ENCODE peak calls at places on chromosomes 4 and X, in four cellular contexts. H, T, I and N are unnamed samples.

GRCh38 chr4:187666634-187667033 is 328.9 kb upstream of the ZFP42 start:
- DNase-seq in H (no peak), T (no peak), I (no peak), N (no peak)

GRCh38 chr4:183838987-183839712 is 66.0 kb upstream of the STOX2 start:
- DNase-seq in H (no peak), T (no peak), I (no peak), N (no peak)

GRCh38 chr4:2359591-2360390 is 58.7 kb downstream of the ZFYVE28 start:
- DNase-seq in H (no peak), T (no peak), I (no peak), N (no peak)

GRCh38 chr4:173167793-173168395 is 717 bp upstream of the GALNT7 start:
- DNase-seq in H (peak), T (peak), I (peak), N (peak)

GRCh38 chr4:184457530-184458249 is 16.7 kb downstream of the IRF2 start:
- DNase-seq in H (no peak), T (no peak), I (no peak), N (no peak)

GRCh38 chrX:111282991-111283390 is 12.7 kb upstream of the CAPN6 start:
- DNase-seq in H (no peak), T (no peak), I (no peak), N (no peak)

GRCh38 chr4:2080429-2081300 is 21.5 kb downstream of the NAT8L start:
- DNase-seq in H (peak), T (no peak), I (no peak), N (no peak)

GRCh38 chr4:121777625-121778024 is 12.7 kb upstream of the SMIM43 start:
- DNase-seq in H (no peak), T (no peak), I (no peak), N (no peak)

GRCh38 chrX:115892056-115892708 is 278.4 kb upstream of the AGTR2 start:
- DNase-seq in H (no peak), T (no peak), I (no peak), N (no peak)

GRCh38 chrX:69618803-69619202 is 2.9 kb downstream of the EDA start:
- DNase-seq in H (no peak), T (no peak), I (no peak), N (no peak)

GRCh38 chr4:5992171-5993062 is 25.8 kb downstream of the C4orf50 start:
- DNase-seq in H (no peak), T (no peak), I (no peak), N (no peak)

GRCh38 chrX:30906726-30907125 is 17.7 kb upstream of the TAB3 start:
- DNase-seq in H (no peak), T (no peak), I (no peak), N (no peak)

GRCh38 chr4:54558889-54559682 is 98.7 kb upstream of the KIT start:
- DNase-seq in H (no peak), T (no peak), I (no peak), N (no peak)

GRCh38 chrX:13855689-13856425 is 39.0 kb upstream of the GPM6B start:
- DNase-seq in H (no peak), T (no peak), I (no peak), N (no peak)

GRCh38 chr4:169249214-169249973 is 21.4 kb downstream of the SH3RF1 start:
- DNase-seq in H (no peak), T (no peak), I (no peak), N (no peak)

GRCh38 chr4:125011646-125012045 is 299.1 kb upstream of the ANKRD50 start:
- DNase-seq in H (no peak), T (no peak), I (no peak), N (no peak)

GRCh38 chr4:2643555-2643954 is 107.1 kb downstream of the FAM193A start:
- DNase-seq in H (no peak), T (no peak), I (no peak), N (peak)

GRCh38 chrX:1592128-1592862 is 891 bp downstream of the AKAP17A start:
- DNase-seq in H (no peak), T (no peak), I (no peak), N (peak)

GRCh38 chr4:87239821-87240220 is 19.4 kb upstream of the KLHL8 start:
- DNase-seq in H (no peak), T (no peak), I (no peak), N (no peak)

GRCh38 chr4:152843476-152844107 is 63.8 kb downstream of the ARFIP1 start:
- DNase-seq in H (no peak), T (no peak), I (no peak), N (no peak)

GRCh38 chr4:184434021-184434420 is 40.3 kb downstream of the IRF2 start:
- DNase-seq in H (no peak), T (no peak), I (no peak), N (no peak)

GRCh38 chr4:126354784-126355183 is 1040.0 kb downstream of the FAT4 start:
- DNase-seq in H (no peak), T (no peak), I (no peak), N (no peak)

GRCh38 chr4:27463816-27464215 is 603.2 kb downstream of the STIM2 start:
- DNase-seq in H (no peak), T (no peak), I (no peak), N (no peak)

GRCh38 chr4:113951263-113951662 is 28.2 kb downstream of the ARSJ start:
- DNase-seq in H (no peak), T (no peak), I (no peak), N (no peak)

GRCh38 chr4:185681604-185682003 is 130.4 kb downstream of the SORBS2 start:
- DNase-seq in H (no peak), T (no peak), I (no peak), N (no peak)

GRCh38 chrX:78333521-78333920 is 6.1 kb upstream of the CYSLTR1 start:
- DNase-seq in H (no peak), T (no peak), I (peak), N (no peak)

GRCh38 chrX:49712577-49712976 is 16.8 kb upstream of the PAGE1 start:
- DNase-seq in H (no peak), T (no peak), I (no peak), N (no peak)

GRCh38 chrX:107823456-107823855 is 2.2 kb upstream of the MID2 start:
- DNase-seq in H (no peak), T (no peak), I (no peak), N (no peak)

GRCh38 chr4:100981447-100982204 is 365.7 kb downstream of the PPP3CA start:
- DNase-seq in H (no peak), T (no peak), I (no peak), N (no peak)